ENCODE peak calls at places on chromosomes 13 and 19, in ten cellular contexts. Z, Q, N, T, G, C, R, A, P and V are unnamed samples.

GRCh38 chr13:69912576-69913074 is 195.0 kb upstream of the ATXN8OS start:
- DNase-seq in Z (no peak), Q (no peak), N (no peak), T (no peak), G (no peak), C (no peak), R (no peak), A (no peak), P (no peak), V (no peak)

GRCh38 chr19:42067315-42067888 is 2.6 kb downstream of the GRIK5 start:
- DNase-seq in Z (no peak), Q (no peak), N (no peak), T (no peak), G (no peak), C (no peak), R (no peak), A (no peak), P (no peak), V (no peak)

GRCh38 chr13:27001705-27002104 is 169.9 kb downstream of the USP12 start:
- DNase-seq in Z (no peak), Q (no peak), N (no peak), T (peak), G (peak), C (no peak), R (no peak), A (no peak), P (no peak), V (peak)

GRCh38 chr13:112442483-112443090 is 66.4 kb downstream of the SPACA7 start:
- DNase-seq in Z (no peak), Q (no peak), N (no peak), T (no peak), G (no peak), C (no peak), R (no peak), A (no peak), P (no peak), V (no peak)

GRCh38 chr13:97435794-97436193 is 1.8 kb downstream of the RAP2A start:
- DNase-seq in Z (peak), Q (no peak), N (no peak), T (no peak), G (no peak), C (no peak), R (no peak), A (no peak), P (no peak), V (no peak)

GRCh38 chr13:96988441-96988840 is 5.8 kb downstream of the OXGR1 start:
- DNase-seq in Z (no peak), Q (no peak), N (no peak), T (no peak), G (no peak), C (no peak), R (no peak), A (no peak), P (no peak), V (no peak)

GRCh38 chr19:36136975-36137686 is 2.7 kb upstream of the CAPNS1 start:
- DNase-seq in Z (peak), Q (peak), N (no peak), T (peak), G (no peak), C (no peak), R (no peak), A (no peak), P (no peak), V (no peak)

GRCh38 chr13:48949566-48950506 is 25.9 kb upstream of the FNDC3A start:
- DNase-seq in Z (no peak), Q (no peak), N (no peak), T (no peak), G (no peak), C (no peak), R (no peak), A (no peak), P (no peak), V (no peak)

GRCh38 chr13:111658150-111659100 is 338.0 kb downstream of the TEX29 start:
- DNase-seq in Z (no peak), Q (no peak), N (no peak), T (peak), G (no peak), C (no peak), R (no peak), A (no peak), P (no peak), V (no peak)

GRCh38 chr13:24127116-24127631 is 33.3 kb upstream of the SPATA13 start:
- DNase-seq in Z (peak), Q (no peak), N (peak), T (no peak), G (no peak), C (peak), R (no peak), A (no peak), P (no peak), V (no peak)

GRCh38 chr13:73158851-73159250 is 100.0 kb downstream of the KLF5 start:
- DNase-seq in Z (peak), Q (no peak), N (no peak), T (no peak), G (no peak), C (no peak), R (no peak), A (no peak), P (no peak), V (no peak)

GRCh38 chr13:75153834-75154233 is 328.1 kb downstream of the TBC1D4 start:
- DNase-seq in Z (peak), Q (no peak), N (no peak), T (no peak), G (no peak), C (no peak), R (no peak), A (peak), P (no peak), V (no peak)